ENCODE peak calls at places on chromosome 10, in five cellular contexts. R is upper lobe of right lung; H is thyroid gland; A is CD4-positive, CD25-positive, alpha-beta regulatory T cell; C is right lobe of liver. M is an unnamed sample.
A peak's percentile ranks its signal among the peaks of the same experiment; 100 is the strongest.

GRCh38 chr10:66990431-66990830 is 64.6 kb downstream of the LRRTM3 start:
- DNase-seq in H (no peak), R (no peak), A (no peak), C (no peak), M (no peak)

GRCh38 chr10:34854147-34854601 is 39.1 kb upstream of the PARD3 start:
- DNase-seq in C (no peak), A (no peak), R (no peak), H (peak; percentile 48), M (no peak)

GRCh38 chr10:23196915-23197314 is 4.8 kb downstream of the PTF1A start:
- DNase-seq in H (no peak), A (no peak), C (no peak), R (no peak), M (no peak)

GRCh38 chr10:114577133-114577532 is 80.9 kb downstream of the ABLIM1 start:
- DNase-seq in C (no peak), R (no peak), A (no peak), H (peak; percentile 45), M (no peak)

GRCh38 chr10:106925187-106925586 is 239.3 kb downstream of the SORCS1 start:
- DNase-seq in C (no peak), R (no peak), A (no peak), H (no peak), M (no peak)

GRCh38 chr10:89454561-89455347 is 40.4 kb downstream of the IFIT5 start:
- DNase-seq in H (no peak), C (no peak), A (no peak), R (no peak), M (no peak)

GRCh38 chr10:35223016-35223415 is 96.4 kb downstream of the CREM start:
- DNase-seq in R (no peak), C (no peak), H (no peak), A (no peak), M (no peak)

GRCh38 chr10:3955954-3956617 is 171.1 kb upstream of the KLF6 start:
- DNase-seq in R (no peak), H (peak; percentile 10), C (no peak), A (no peak), M (no peak)

GRCh38 chr10:75466016-75466415 is 34.6 kb downstream of the LRMDA start:
- DNase-seq in H (no peak), R (no peak), A (no peak), C (no peak), M (no peak)

GRCh38 chr10:109115179-109115578 is 808.1 kb downstream of the XPNPEP1 start:
- DNase-seq in R (no peak), C (no peak), H (no peak), A (no peak), M (no peak)

GRCh38 chr10:129758591-129759021 is 205.5 kb downstream of the EBF3 start:
- DNase-seq in C (peak; percentile 35), R (no peak), A (no peak), H (no peak), M (peak; percentile 66)

GRCh38 chr10:100344386-100344785 is 2.6 kb upstream of the SCD start:
- DNase-seq in R (no peak), A (no peak), C (no peak), H (no peak), M (no peak)

GRCh38 chr10:100346351-100346764 is 675 bp upstream of the SCD start:
- DNase-seq in R (peak; percentile 87), C (peak; percentile 85), H (peak; percentile 29), A (peak; percentile 2), M (peak; percentile 90)

GRCh38 chr10:100347568-100348195 is 649 bp downstream of the SCD start:
- DNase-seq in R (no peak), H (no peak), A (no peak), C (no peak), M (peak; percentile 74)

GRCh38 chr10:100346765-100347567 is at the start of gene SCD:
- DNase-seq in A (peak; percentile 59), R (peak; percentile 93), H (peak; percentile 45), C (peak; percentile 94), M (peak; percentile 94)

GRCh38 chr10:100345570-100346330 is 1.3 kb upstream of the SCD start:
- DNase-seq in H (no peak), C (no peak), R (no peak), A (no peak), M (no peak)
- H3K27ac ChIP-seq in H (no peak overlapping the region), C (peak overlapping the region; percentile 83), R (no peak overlapping the region), A (no peak overlapping the region), M (no peak overlapping the region)

GRCh38 chr10:102604379-102604960 is 39.8 kb upstream of the TRIM8 start:
- DNase-seq in R (no peak), C (no peak), H (no peak), A (no peak), M (no peak)
- H3K27ac ChIP-seq in R (peak overlapping the region; percentile 56), C (no peak overlapping the region), H (peak overlapping the region; percentile 41), A (no peak overlapping the region), M (peak overlapping the region; percentile 45)

DNA sequence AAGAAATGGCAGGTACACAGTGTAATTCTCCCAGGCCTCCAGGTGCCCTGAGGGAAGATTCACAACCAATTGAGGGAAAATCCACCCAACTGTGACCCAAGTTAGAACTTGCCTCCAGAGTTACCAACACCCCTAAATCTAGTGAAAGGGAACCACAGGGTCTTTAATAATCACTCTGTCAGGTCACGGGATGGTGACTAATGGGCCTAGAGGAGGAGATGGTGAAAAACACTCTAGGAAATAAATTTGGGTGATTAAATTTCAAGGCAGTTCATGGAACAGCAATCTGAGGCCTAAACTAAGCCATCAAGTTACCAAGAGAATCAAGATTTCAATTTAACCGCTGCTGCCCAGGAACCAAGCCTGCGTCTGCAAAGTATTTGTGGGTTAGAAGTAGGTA is 26.7 kb upstream of the SLF2 start:
- DNase-seq in H (no peak), R (no peak), C (no peak), A (no peak), M (no peak)
- H3K27ac ChIP-seq in H (no peak overlapping the region), R (peak overlapping the region; percentile 24), C (no peak overlapping the region), A (no peak overlapping the region), M (no peak overlapping the region)

GRCh38 chr10:77890097-77890496 is 36.5 kb downstream of the DLG5 start:
- DNase-seq in C (no peak), R (no peak), A (no peak), H (peak; percentile 17), M (no peak)

GRCh38 chr10:77889277-77889903 is 37.2 kb downstream of the DLG5 start:
- DNase-seq in A (no peak), C (no peak), R (peak; percentile 83), H (peak; percentile 97), M (no peak)

GRCh38 chr10:77886795-77887355 is 39.7 kb downstream of the DLG5 start:
- DNase-seq in R (no peak), H (peak; percentile 19), A (no peak), C (no peak), M (no peak)

GRCh38 chr10:77887631-77888355 is 38.8 kb downstream of the DLG5 start:
- DNase-seq in H (peak; percentile 48), C (no peak), A (no peak), R (no peak), M (no peak)

DNA sequence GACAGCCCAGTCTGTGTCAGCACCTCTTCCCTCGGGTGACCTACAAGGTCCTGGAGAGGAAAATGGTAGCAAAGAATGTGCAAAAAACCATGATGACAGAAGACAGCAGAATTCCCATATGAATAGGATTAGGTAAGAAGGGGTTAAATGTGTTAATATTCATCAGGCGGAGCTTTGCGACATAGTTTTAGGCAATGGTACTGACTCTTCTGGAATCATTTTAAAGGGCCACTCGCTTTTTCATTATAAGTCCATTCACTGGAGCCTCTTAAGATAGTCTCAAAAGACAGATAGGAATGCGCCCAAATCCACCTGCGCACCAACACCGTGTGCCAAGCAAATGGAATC is 38.2 kb downstream of the DLG5 start:
- DNase-seq in A (no peak), R (no peak), H (no peak), C (no peak), M (no peak)
- H3K27ac ChIP-seq in A (no peak overlapping the region), R (peak overlapping the region; percentile 42), H (peak overlapping the region; percentile 95), C (peak overlapping the region; percentile 70), M (no peak overlapping the region)

DNA sequence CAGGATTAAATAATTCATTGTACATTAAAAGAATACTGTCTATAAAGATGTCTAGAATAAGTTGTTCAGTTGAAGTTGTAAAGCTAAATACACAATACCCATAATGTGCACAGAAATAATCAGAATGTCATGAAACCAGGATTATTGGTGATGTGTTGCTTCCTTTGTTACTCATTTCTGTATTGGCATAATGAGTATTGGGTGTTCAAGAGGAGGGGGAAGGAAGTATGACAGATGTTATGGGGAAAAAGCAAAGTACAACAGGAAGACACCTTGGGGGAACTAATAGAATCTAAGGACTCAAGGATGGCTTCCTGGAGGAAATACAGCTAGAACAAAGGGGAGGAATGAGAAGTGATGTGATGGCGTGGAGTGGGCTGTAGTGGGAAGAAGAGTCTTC is 15.0 kb downstream of the ANKRD1 start:
- DNase-seq in H (no peak), C (no peak), A (no peak), R (no peak), M (no peak)
- H3K27ac ChIP-seq in H (no peak overlapping the region), C (no peak overlapping the region), A (no peak overlapping the region), R (no peak overlapping the region), M (no peak overlapping the region)

M was measured in spleen.